ENCODE peak calls at places on chromosomes 7 and 10, in four cellular contexts. J is ascending aorta, E is DMS 273 treated with DMSO at 0.1 percent for 48 hours, O is NCI-H2081. L is an unnamed sample.

GRCh38 chr10:124174673-124175645 is 81.6 kb upstream of the CHST15 start:
- DNase-seq in J (no peak), E (no peak), O (no peak), L (peak)

GRCh38 chr10:126101744-126102143 is 205.4 kb downstream of the FANK1 start:
- DNase-seq in J (no peak), E (no peak), O (no peak), L (no peak)

GRCh38 chr10:91137822-91138221 is 82.6 kb upstream of the PCGF5 start:
- DNase-seq in J (no peak), E (no peak), O (no peak), L (no peak)

GRCh38 chr10:19628767-19629443 is 187.3 kb upstream of the PLXDC2 start:
- DNase-seq in J (no peak), E (no peak), O (no peak), L (no peak)

GRCh38 chr7:105644937-105645336 is 63.6 kb upstream of the EFCAB10 start:
- DNase-seq in J (no peak), E (no peak), O (no peak), L (no peak)

GRCh38 chr10:70222340-70222794 is 10.9 kb downstream of the PPA1 start:
- DNase-seq in J (no peak), E (no peak), O (no peak), L (no peak)

GRCh38 chr10:22334414-22335203 is 10.7 kb upstream of the SPAG6 start:
- DNase-seq in J (no peak), E (no peak), O (no peak), L (no peak)

GRCh38 chr10:20970044-20970443 is 72.9 kb upstream of the NEBL start:
- DNase-seq in J (no peak), E (no peak), O (no peak), L (no peak)

GRCh38 chr7:100604078-100604975 is 2.2 kb downstream of the PCOLCE start:
- DNase-seq in J (no peak), E (no peak), O (peak), L (peak)

GRCh38 chr10:20856484-20856883 is 40.6 kb downstream of the NEBL start:
- DNase-seq in J (no peak), E (no peak), O (no peak), L (no peak)

L was measured in mesenteric fat pad.